ENCODE peak calls at places on chromosome X, in eight cellular contexts. B is fibroblast of lung, S is cardiac fibroblast, G is HFF-Myc, Y is NCI-H2029, V is mesenchymal stem cell, K is AG20443, X is body of pancreas. D is an unnamed sample.
A peak's percentile ranks its signal among the peaks of the same experiment; 100 is the strongest.

GRCh38 chrX:150239946-150240642 is 123.0 kb upstream of the MAMLD1 start:
- DNase-seq in S (no peak), K (no peak), B (no peak), V (no peak), Y (no peak), G (no peak), X (no peak), D (no peak)

GRCh38 chrX:153386097-153386496 is 15.1 kb downstream of the PNMA6E start:
- DNase-seq in S (no peak), V (no peak), B (no peak), Y (no peak), X (no peak), K (no peak), G (no peak), D (no peak)

GRCh38 chrX:30538271-30538670 is 39.3 kb downstream of the TASL start:
- DNase-seq in X (no peak), Y (no peak), K (no peak), G (no peak), V (no peak), B (no peak), S (no peak), D (no peak)

GRCh38 chrX:19849433-19850190 is 37.8 kb downstream of the SH3KBP1 start:
- DNase-seq in K (no peak), V (no peak), G (no peak), B (peak; percentile 7), Y (no peak), X (no peak), S (no peak), D (no peak)

GRCh38 chrX:145396612-145397011 is 149.3 kb downstream of the SPANXN1 start:
- DNase-seq in G (no peak), S (no peak), Y (no peak), B (no peak), V (no peak), K (no peak), X (no peak), D (no peak)

GRCh38 chrX:29662101-29662500 is 553.3 kb upstream of the MAGEB2 start:
- DNase-seq in K (no peak), X (no peak), B (peak; percentile 51), G (peak; percentile 48), Y (no peak), V (peak; percentile 81), S (peak; percentile 61), D (peak; percentile 84)

GRCh38 chrX:86348669-86349068 is 200.4 kb downstream of the DACH2 start:
- DNase-seq in V (no peak), B (no peak), X (no peak), Y (no peak), S (no peak), G (no peak), K (no peak), D (no peak)

GRCh38 chrX:150184487-150184886 is 178.6 kb upstream of the MAMLD1 start:
- DNase-seq in S (peak; percentile 9), X (no peak), V (no peak), B (no peak), G (no peak), Y (no peak), K (no peak), D (peak; percentile 28)

GRCh38 chrX:81291996-81292395 is 90.1 kb downstream of the SH3BGRL start:
- DNase-seq in X (no peak), B (no peak), G (no peak), V (no peak), K (no peak), Y (no peak), S (no peak), D (no peak)

GRCh38 chrX:12236156-12236555 is 97.9 kb downstream of the FRMPD4 start:
- DNase-seq in Y (no peak), K (no peak), G (no peak), S (no peak), V (no peak), X (no peak), B (no peak), D (no peak)

GRCh38 chrX:131366387-131366786 is 77.3 kb upstream of the IGSF1 start:
- DNase-seq in X (no peak), S (no peak), V (peak; percentile 35), B (peak; percentile 11), G (no peak), Y (no peak), K (no peak), D (no peak)

GRCh38 chrX:13254076-13254785 is 65.6 kb downstream of the ATXN3L start:
- DNase-seq in B (peak; percentile 36), V (peak; percentile 56), G (no peak), X (peak; percentile 53), K (peak; percentile 11), S (peak; percentile 70), Y (no peak), D (peak; percentile 33)

GRCh38 chrX:46903458-46904242 is 8.6 kb upstream of the JADE3 start:
- DNase-seq in V (peak; percentile 78), G (peak; percentile 24), B (peak; percentile 73), Y (peak; percentile 46), X (peak; percentile 89), S (peak; percentile 70), K (peak; percentile 86), D (peak; percentile 81)

GRCh38 chrX:31499120-31499519 is 427.3 kb upstream of the FTHL17 start:
- DNase-seq in Y (no peak), K (peak; percentile 7), B (peak; percentile 60), S (peak; percentile 74), V (peak; percentile 76), X (no peak), G (peak; percentile 20), D (peak; percentile 72)

GRCh38 chrX:30851459-30851858 is 37.6 kb downstream of the TAB3 start:
- DNase-seq in B (no peak), X (no peak), S (no peak), G (no peak), Y (no peak), K (no peak), V (no peak), D (no peak)